ENCODE peak calls at places on chromosome 17, in seven cellular contexts. F is ovary, Z is cardiac muscle cell, U is left ventricle myocardium inferior, T is PC-3, K is right cardiac atrium, H is body of pancreas. S is an unnamed sample. For H3K4me1, the result is how much of the 10 kb centered on the place peaks cover.

GRCh38 chr17:75295220-75296158 is 6.3 kb upstream of the SLC25A19 start:
- DNase-seq in Z (no peak), U (no peak), H (no peak), K (no peak), T (no peak), F (no peak), S (no peak)

GRCh38 chr17:67992541-67993152 is 3.6 kb downstream of the C17orf58 start:
- DNase-seq in F (no peak), H (no peak), U (no peak), Z (no peak), K (no peak), T (peak), S (no peak)

GRCh38 chr17:57669671-57670529 is 75.2 kb downstream of the CCDC182 start:
- DNase-seq in F (no peak), K (no peak), U (no peak), T (no peak), H (no peak), Z (no peak), S (no peak)

GRCh38 chr17:40518401-40519088 is 17.1 kb upstream of the TNS4 start:
- DNase-seq in H (no peak), K (no peak), Z (no peak), T (peak), F (no peak), U (no peak), S (no peak)

GRCh38 chr17:48871035-48871550 is 21.5 kb upstream of the ATP5MC1 start:
- DNase-seq in U (no peak), H (no peak), K (no peak), T (no peak), F (no peak), Z (no peak), S (no peak)

GRCh38 chr17:57940217-57940616 is 15.0 kb downstream of the CUEDC1 start:
- DNase-seq in T (no peak), H (peak), Z (peak), K (no peak), U (no peak), F (no peak), S (no peak)

GRCh38 chr17:38871247-38871991 is 1.6 kb downstream of the LASP1 start:
- DNase-seq in Z (peak), T (peak), K (peak), H (peak), F (peak), U (peak), S (peak)

GRCh38 chr17:72666519-72666874 is 426.0 kb downstream of the SLC39A11 start:
- DNase-seq in Z (no peak), F (no peak), H (no peak), T (no peak), U (no peak), K (no peak), S (no peak)

GRCh38 chr17:75271955-75272847 is 1.2 kb upstream of the MIF4GD start:
- DNase-seq in K (peak), T (peak), U (peak), H (peak), F (no peak), Z (no peak), S (no peak)

GRCh38 chr17:9763643-9764042 is 27.7 kb downstream of the DHRS7C start:
- DNase-seq in T (no peak), U (no peak), H (no peak), K (no peak), F (no peak), Z (no peak), S (no peak)

GRCh38 chr17:21027031-21027430 is 15.8 kb downstream of the USP22 start:
- DNase-seq in Z (no peak), K (no peak), H (no peak), T (no peak), U (no peak), F (no peak), S (no peak)

GRCh38 chr17:76586741-76587487 is 1.3 kb upstream of the ST6GALNAC2 start:
- DNase-seq in H (no peak), U (no peak), F (no peak), Z (peak), T (no peak), K (no peak), S (no peak)

GRCh38 chr17:57468932-57469775 is 212.8 kb downstream of the MSI2 start:
- DNase-seq in F (no peak), T (no peak), H (no peak), Z (no peak), K (no peak), U (no peak), S (no peak)

GRCh38 chr17:3828151-3828851 is 17.7 kb downstream of the NCBP3 start:
- DNase-seq in F (no peak), Z (no peak), U (no peak), T (no peak), H (no peak), K (no peak), S (peak)

GRCh38 chr17:76166168-76166567 is 25.1 kb upstream of the FOXJ1 start:
- DNase-seq in T (no peak), K (no peak), Z (no peak), U (no peak), F (no peak), H (no peak), S (peak)

GRCh38 chr17:20944014-20944905 is 98.6 kb downstream of the USP22 start:
- DNase-seq in T (peak), Z (peak), H (peak), F (no peak), K (no peak), U (no peak), S (no peak)

GRCh38 chr17:42181851-42182207 is 887 bp upstream of the KCNH4 start:
- DNase-seq in F (no peak), T (no peak), Z (no peak), H (no peak), U (no peak), K (no peak), S (no peak)
- H3K4me3 ChIP-seq in F (no peak), T (no peak), Z (no peak), H (no peak), U (no peak), K (no peak), S (no peak)

DNA sequence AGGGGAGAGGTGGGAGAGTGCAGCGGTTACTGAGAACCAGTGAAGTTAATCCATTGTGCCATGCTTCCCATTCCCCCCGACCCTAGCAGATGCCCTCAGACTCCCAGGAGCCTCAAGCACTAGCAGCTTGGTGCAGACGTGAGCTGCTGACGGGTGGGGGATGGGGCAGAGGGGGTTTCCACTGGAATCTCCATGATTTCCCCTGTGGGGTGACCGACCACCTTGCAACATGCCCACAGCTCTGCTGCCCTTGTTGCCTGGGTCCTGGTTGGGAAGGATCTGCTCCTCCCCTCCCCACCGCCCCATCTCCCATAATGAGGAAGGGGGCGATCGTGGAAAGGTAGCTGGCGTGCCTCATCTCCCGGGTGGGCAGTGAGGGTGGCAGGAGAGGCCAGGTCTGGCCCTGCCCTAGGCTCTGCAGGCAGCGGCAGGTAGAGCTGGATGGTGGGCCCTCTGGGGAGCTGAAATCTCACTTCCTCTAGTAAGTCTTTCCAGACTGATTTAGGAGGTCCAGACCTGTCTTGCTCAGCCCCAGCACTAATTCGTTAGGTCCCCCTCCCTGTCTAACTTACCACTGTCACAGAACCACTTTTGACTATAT is 9.6 kb downstream of the FLOT2 start:
- DNase-seq in T (no peak), Z (no peak), K (no peak), F (no peak), H (no peak), U (no peak), S (no peak)
- H3K4me1 ChIP-seq in T (under half), Z (under half), K (under half), F (under half), H (under half), U (under half), S (under half)

GRCh38 chr17:69643686-69644085 is 229.2 kb downstream of the MAP2K6 start:
- DNase-seq in F (no peak), H (no peak), Z (no peak), U (no peak), T (no peak), K (no peak), S (no peak)
- H3K4me3 ChIP-seq in F (no peak), H (no peak), Z (no peak), U (no peak), T (no peak), K (no peak), S (no peak)

DNA sequence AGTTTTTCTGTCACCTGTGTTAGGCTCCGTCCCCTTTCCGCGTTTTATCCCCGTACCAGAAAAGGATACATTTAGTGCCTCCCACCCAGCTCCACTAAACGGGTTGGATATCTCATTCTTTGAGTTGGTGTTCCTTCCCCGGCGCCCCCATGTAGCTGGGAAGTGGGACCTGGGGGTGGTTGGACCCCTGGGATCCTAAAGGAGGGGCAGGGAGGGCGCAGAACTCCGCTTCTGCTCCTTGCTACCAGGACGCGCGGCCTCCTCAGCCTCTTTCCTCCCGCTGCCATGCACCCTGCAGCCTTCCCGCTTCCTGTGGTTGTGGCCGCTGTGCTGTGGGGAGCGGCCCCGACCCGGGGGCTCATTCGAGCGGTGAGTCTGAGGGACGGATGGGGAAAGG is 555 bp downstream of the RNF167 start:
- DNase-seq in K (no peak), H (no peak), Z (no peak), F (no peak), U (no peak), T (no peak), S (no peak)
- H3K4me1 ChIP-seq in K (under half), H (under half), Z (under half), F (under half), U (half or more), T (under half), S (under half)

DNA sequence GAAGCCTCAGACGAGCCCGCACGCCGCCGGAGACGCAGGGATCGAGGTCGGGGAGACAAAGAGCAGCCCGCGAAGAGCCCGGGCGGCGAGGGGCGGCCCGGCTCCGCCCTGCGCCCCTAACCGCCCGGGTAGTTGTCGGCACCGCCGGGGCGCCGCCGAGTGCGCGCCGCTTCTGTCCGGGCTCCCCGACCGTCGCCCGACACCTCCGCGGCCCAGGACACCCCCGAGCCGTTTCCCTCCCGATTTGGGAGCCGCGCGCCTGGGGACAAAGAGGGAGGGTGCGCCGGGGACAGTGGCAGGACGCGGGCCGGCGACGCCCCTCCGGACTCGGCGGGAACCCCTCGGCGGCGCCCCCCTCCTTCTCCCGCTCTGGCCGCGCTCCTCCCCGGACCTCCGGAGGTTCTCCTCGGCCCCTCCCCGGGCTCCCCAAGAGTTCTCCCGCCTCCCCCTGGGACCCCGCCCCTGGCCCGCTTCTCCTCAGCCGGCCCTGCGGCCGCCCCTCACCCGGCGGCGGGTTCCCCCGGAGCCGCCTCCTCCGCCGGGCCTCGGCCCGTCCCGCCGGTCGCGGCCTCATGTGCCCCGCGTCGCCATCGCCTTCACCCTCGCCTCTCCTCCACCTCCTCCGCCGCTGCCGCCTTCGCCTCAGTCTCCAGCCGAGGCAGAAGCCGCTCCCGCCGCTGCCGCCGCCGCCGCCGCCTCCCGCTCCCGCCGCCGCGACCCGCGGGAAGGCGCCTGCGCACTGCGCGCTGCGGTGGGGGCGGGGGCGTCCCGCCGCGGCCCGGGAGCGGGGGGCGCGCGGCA is at the start of gene GJC1:
- DNase-seq in K (peak), T (peak), Z (peak), F (no peak), U (peak), H (no peak), S (peak)
- H3K4me3 ChIP-seq in K (peak), T (peak), Z (peak), F (peak), U (peak), H (no peak), S (peak)

S was measured in SJSA1.